ENCODE peak calls at places on chromosomes 5 and 9, in seven cellular contexts. B, T, G, I, R, X and E are unnamed samples. For H3K36me3, the result is how much of the 10 kb centered on the place peaks cover.

GRCh38 chr5:44660251-44660650 is 148.5 kb upstream of the MRPS30 start:
- DNase-seq in B (no peak), R (no peak), T (no peak), X (no peak), G (no peak), I (no peak), E (no peak)

GRCh38 chr5:143352691-143353090 is 50.8 kb downstream of the NR3C1 start:
- DNase-seq in G (no peak), X (no peak), I (no peak), R (no peak), B (no peak), T (no peak), E (no peak)

GRCh38 chr5:86757824-86758223 is 140.1 kb downstream of the COX7C start:
- DNase-seq in G (no peak), I (no peak), B (no peak), T (no peak), X (no peak), R (no peak), E (no peak)

GRCh38 chr5:35963381-35963843 is 25.0 kb upstream of the CAPSL start:
- DNase-seq in I (peak), R (no peak), B (peak), G (no peak), X (no peak), T (no peak), E (peak)

GRCh38 chr9:135463140-135463539 is 16.4 kb upstream of the PPP1R26 start:
- DNase-seq in R (no peak), X (no peak), B (no peak), G (no peak), I (no peak), T (no peak), E (no peak)

GRCh38 chr9:129422843-129423700 is 197.8 kb downstream of the C9orf50 start:
- DNase-seq in R (no peak), G (no peak), X (no peak), I (no peak), B (no peak), T (no peak), E (no peak)

GRCh38 chr9:136093995-136094881 is 851 bp downstream of the NACC2 start:
- DNase-seq in G (peak), I (peak), T (peak), X (peak), R (peak), B (no peak), E (peak)

GRCh38 chr9:78149738-78150291 is 86.1 kb upstream of the CEP78 start:
- DNase-seq in X (no peak), T (no peak), R (no peak), I (no peak), B (no peak), G (no peak), E (no peak)

GRCh38 chr9:3880851-3881250 is 355.1 kb upstream of the RFX3 start:
- DNase-seq in X (no peak), T (no peak), R (no peak), I (no peak), B (no peak), G (no peak), E (no peak)

GRCh38 chr5:68027519-68027918 is 188.0 kb upstream of the PIK3R1 start:
- DNase-seq in X (no peak), I (no peak), G (no peak), B (no peak), R (no peak), T (no peak), E (no peak)

GRCh38 chr5:52065182-52065581 is 681.9 kb downstream of the ISL1 start:
- DNase-seq in T (no peak), X (no peak), I (no peak), G (no peak), B (no peak), R (no peak), E (no peak)

GRCh38 chr5:123992641-123993040 is 480.7 kb downstream of the CSNK1G3 start:
- DNase-seq in T (no peak), B (peak), X (no peak), R (no peak), I (no peak), G (no peak), E (no peak)

GRCh38 chr5:149152317-149152746 is 11.0 kb downstream of the ABLIM3 start:
- DNase-seq in G (no peak), I (no peak), T (no peak), R (peak), B (no peak), X (no peak), E (no peak)

GRCh38 chr9:85200726-85201402 is 531.3 kb downstream of the NTRK2 start:
- DNase-seq in T (peak), I (no peak), R (peak), B (no peak), X (no peak), G (no peak), E (no peak)

GRCh38 chr9:116154334-116154975 is 864 bp downstream of the PAPPA start:
- DNase-seq in B (peak), T (no peak), G (peak), X (no peak), I (peak), R (no peak), E (no peak)

GRCh38 chr5:128763324-128763723 is 202.0 kb upstream of the SLC27A6 start:
- DNase-seq in R (no peak), T (no peak), X (no peak), G (no peak), I (no peak), B (no peak), E (no peak)

GRCh38 chr5:52148679-52149078 is 639.0 kb upstream of the ITGA1 start:
- DNase-seq in I (no peak), T (no peak), G (no peak), B (no peak), R (no peak), X (no peak), E (no peak)

GRCh38 chr5:140322751-140323731 is 20.1 kb upstream of the PFDN1 start:
- DNase-seq in X (no peak), T (no peak), R (peak), B (peak), I (peak), G (no peak), E (no peak)

GRCh38 chr9:76086521-76086920 is 196.0 kb downstream of the PCSK5 start:
- DNase-seq in T (no peak), B (no peak), G (no peak), R (no peak), I (no peak), X (no peak), E (no peak)

GRCh38 chr9:80968611-80969010 is 720.7 kb downstream of the TLE1 start:
- DNase-seq in I (no peak), R (no peak), T (no peak), B (no peak), X (no peak), G (no peak), E (no peak)

GRCh38 chr5:1010181-1010510 is 1.5 kb downstream of the NKD2 start:
- DNase-seq in B (no peak), I (no peak), X (no peak), G (no peak), T (peak), R (no peak), E (no peak)

GRCh38 chr9:88773627-88774244 is 217.5 kb upstream of the S1PR3 start:
- DNase-seq in R (no peak), X (no peak), T (no peak), B (no peak), I (peak), G (no peak), E (no peak)

GRCh38 chr5:141880961-141881801 is 3.0 kb upstream of the PCDH1 start:
- DNase-seq in B (peak), T (peak), R (no peak), I (peak), G (no peak), X (no peak), E (no peak)

GRCh38 chr9:79969383-79969782 is 397.6 kb downstream of the TLE4 start:
- DNase-seq in T (no peak), R (no peak), I (no peak), G (no peak), X (no peak), B (no peak), E (no peak)

GRCh38 chr5:58060971-58061370 is 398.9 kb downstream of the PLK2 start:
- DNase-seq in X (no peak), I (no peak), R (no peak), T (no peak), B (no peak), G (no peak), E (no peak)

GRCh38 chr9:89078860-89079259 is 87.6 kb downstream of the S1PR3 start:
- DNase-seq in B (no peak), I (no peak), R (no peak), G (no peak), X (no peak), T (no peak), E (no peak)

GRCh38 chr9:79975471-79976316 is 403.9 kb downstream of the TLE4 start:
- DNase-seq in G (no peak), I (peak), R (no peak), T (no peak), B (peak), X (no peak), E (no peak)

GRCh38 chr5:74433255-74434123 is 207.0 kb downstream of the ENC1 start:
- DNase-seq in I (peak), G (no peak), X (no peak), T (no peak), R (no peak), B (peak), E (no peak)
- H3K27ac ChIP-seq in I (peak), G (no peak), X (no peak), T (no peak), R (no peak), B (no peak), E (no peak)

GRCh38 chr9:132197856-132198550 is 36.1 kb downstream of the NTNG2 start:
- DNase-seq in I (no peak), R (no peak), B (no peak), T (no peak), X (no peak), G (no peak), E (no peak)

GRCh38 chr9:132201139-132201538 is 39.3 kb downstream of the NTNG2 start:
- DNase-seq in T (no peak), G (no peak), R (peak), B (no peak), X (no peak), I (no peak), E (no peak)

GRCh38 chr9:132200706-132201105 is 38.8 kb downstream of the NTNG2 start:
- DNase-seq in I (no peak), T (no peak), B (no peak), X (no peak), R (no peak), G (peak), E (no peak)

GRCh38 chr9:132197315-132197714 is 35.5 kb downstream of the NTNG2 start:
- DNase-seq in I (no peak), R (no peak), B (no peak), T (no peak), X (no peak), G (no peak), E (no peak)

DNA sequence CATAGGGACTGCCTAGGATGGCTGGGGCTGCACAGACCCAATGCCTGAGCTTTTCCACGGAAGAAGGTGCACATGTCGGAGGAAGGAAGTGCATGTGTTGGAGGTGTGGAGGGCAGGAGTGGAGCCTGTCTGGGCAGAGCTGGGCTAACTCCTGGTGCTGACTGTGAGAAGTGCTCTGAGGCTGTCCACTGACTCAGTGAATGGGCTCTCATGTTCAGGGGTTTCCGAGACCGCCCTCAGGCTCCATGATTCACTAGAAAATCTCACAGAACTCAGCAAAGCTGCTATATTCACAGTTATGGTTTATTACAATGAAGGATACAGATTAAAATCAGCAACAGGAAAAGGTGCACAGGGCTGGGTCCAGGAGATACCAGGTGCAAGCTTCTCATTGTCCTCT is 37.2 kb downstream of the NTNG2 start:
- DNase-seq in I (no peak), G (no peak), B (no peak), R (no peak), T (no peak), X (no peak), E (no peak)
- H3K4me3 ChIP-seq in I (no peak), G (no peak), B (no peak), R (no peak), T (no peak), X (no peak), E (no peak)

GRCh38 chr5:16674750-16675149 is 58.0 kb upstream of the RETREG1 start:
- DNase-seq in G (no peak), T (no peak), R (no peak), X (no peak), I (no peak), B (no peak), E (no peak)

GRCh38 chr5:16679863-16680262 is 63.1 kb upstream of the RETREG1 start:
- DNase-seq in T (no peak), X (no peak), B (peak), R (no peak), I (peak), G (no peak), E (no peak)

GRCh38 chr5:16679198-16679597 is 62.4 kb upstream of the RETREG1 start:
- DNase-seq in R (no peak), T (no peak), G (no peak), X (no peak), B (no peak), I (no peak), E (no peak)

GRCh38 chr5:16673241-16673998 is 56.6 kb upstream of the RETREG1 start:
- DNase-seq in T (no peak), I (no peak), B (no peak), X (no peak), R (no peak), G (no peak), E (peak)

GRCh38 chr5:16675747-16676255 is 59.0 kb upstream of the RETREG1 start:
- DNase-seq in T (no peak), B (no peak), X (no peak), I (no peak), G (no peak), R (no peak), E (no peak)
- H3K36me3 ChIP-seq in T (half or more), B (half or more), X (under half), I (under half), G (half or more), R (under half), E (under half)

GRCh38 chr5:150497274-150497988 is 10.5 kb upstream of the NDST1 start:
- DNase-seq in I (no peak), T (peak), X (peak), B (no peak), G (no peak), R (no peak), E (no peak)
- H3K27ac ChIP-seq in I (peak), T (peak), X (peak), B (peak), G (peak), R (no peak), E (no peak)

GRCh38 chr9:93189369-93190132 is 5.6 kb downstream of the WNK2 start:
- DNase-seq in T (no peak), R (no peak), G (no peak), I (no peak), X (no peak), B (no peak), E (no peak)
- H3K4me3 ChIP-seq in T (no peak), R (no peak), G (no peak), I (no peak), X (no peak), B (no peak), E (no peak)

GRCh38 chr9:31612336-31613030 is 772.0 kb upstream of the ACO1 start:
- DNase-seq in R (no peak), I (no peak), G (no peak), B (no peak), T (no peak), X (no peak), E (no peak)
- H3K36me3 ChIP-seq in R (under half), I (under half), G (under half), B (under half), T (under half), X (under half), E (under half)

GRCh38 chr5:134435525-134435924 is 23.8 kb upstream of the CDKN2AIPNL start:
- DNase-seq in X (no peak), I (no peak), T (no peak), R (no peak), G (no peak), B (no peak), E (no peak)
- H3K27ac ChIP-seq in X (no peak), I (no peak), T (no peak), R (no peak), G (peak), B (peak), E (no peak)

GRCh38 chr5:83470516-83470915 is 1.0 kb upstream of the VCAN start:
- DNase-seq in X (no peak), R (no peak), B (no peak), G (no peak), I (peak), T (no peak), E (no peak)
- H3K4me3 ChIP-seq in X (no peak), R (no peak), B (peak), G (no peak), I (peak), T (peak), E (no peak)